ENCODE peak calls at places on chromosome 7, in ten cellular contexts. O, X, P, I, D, Y, L, B, G and N are unnamed samples.

GRCh38 chr7:153529100-153529499 is 523.1 kb upstream of the DPP6 start:
- DNase-seq in P (no peak), B (no peak), L (no peak), D (no peak), Y (no peak), G (no peak), I (no peak), X (no peak), O (no peak), N (no peak)

GRCh38 chr7:101828308-101829020 is 11.0 kb downstream of the CUX1 start:
- DNase-seq in P (no peak), B (no peak), O (no peak), G (no peak), X (no peak), D (no peak), I (no peak), Y (no peak), L (no peak), N (no peak)

GRCh38 chr7:16083931-16084330 is 337.4 kb downstream of the CRPPA start:
- DNase-seq in P (no peak), G (no peak), X (no peak), L (no peak), Y (no peak), O (no peak), I (peak; percentile 41), D (no peak), B (no peak), N (no peak)

GRCh38 chr7:28922618-28923331 is 35.4 kb downstream of the TRIL start:
- DNase-seq in L (peak; percentile 62), I (peak; percentile 32), X (peak; percentile 57), B (peak; percentile 53), D (peak; percentile 81), G (peak; percentile 69), O (peak; percentile 74), Y (no peak), P (peak; percentile 61), N (peak; percentile 57)

GRCh38 chr7:130356121-130356759 is 11.6 kb downstream of the CPA5 start:
- DNase-seq in X (peak; percentile 96), G (no peak), P (peak; percentile 99), Y (peak; percentile 86), I (peak; percentile 95), B (peak; percentile 94), O (no peak), L (peak; percentile 60), D (no peak), N (peak; percentile 95)

GRCh38 chr7:90846171-90846570 is 250.1 kb downstream of the CDK14 start:
- DNase-seq in Y (no peak), P (no peak), D (no peak), B (no peak), I (no peak), O (no peak), X (no peak), G (no peak), L (no peak), N (no peak)

GRCh38 chr7:128390871-128391565 is 18.8 kb downstream of the IMPDH1 start:
- DNase-seq in X (no peak), P (no peak), D (no peak), Y (no peak), G (no peak), O (no peak), B (no peak), L (no peak), I (no peak), N (no peak)

GRCh38 chr7:27098493-27099223 is 2.9 kb upstream of the HOXA1 start:
- DNase-seq in I (peak; percentile 67), X (no peak), B (no peak), L (no peak), Y (no peak), P (peak; percentile 66), D (no peak), G (no peak), O (no peak), N (no peak)

GRCh38 chr7:155763721-155764431 is 48.4 kb downstream of the SHH start:
- DNase-seq in P (peak; percentile 21), I (no peak), Y (no peak), X (peak; percentile 65), B (peak; percentile 84), O (no peak), D (no peak), G (peak; percentile 54), L (no peak), N (no peak)

GRCh38 chr7:110790992-110791391 is 299.9 kb upstream of the LRRN3 start:
- DNase-seq in P (peak; percentile 5), X (no peak), B (no peak), L (no peak), O (no peak), I (no peak), Y (no peak), G (no peak), D (no peak), N (no peak)

GRCh38 chr7:154804449-154804848 is 198.5 kb downstream of the PAXIP1 start:
- DNase-seq in L (no peak), P (no peak), Y (no peak), D (no peak), G (no peak), X (no peak), I (peak; percentile 2), O (no peak), B (no peak), N (no peak)

GRCh38 chr7:150568714-150569113 is 1.5 kb downstream of the GIMAP4 start:
- DNase-seq in I (no peak), D (no peak), B (no peak), P (no peak), Y (no peak), X (no peak), L (no peak), G (peak; percentile 46), O (no peak), N (no peak)
- H3K4me3 ChIP-seq in I (no peak overlapping the region), D (no peak overlapping the region), B (no peak overlapping the region), P (no peak overlapping the region), Y (no peak overlapping the region), X (no peak overlapping the region), L (peak overlapping the region; percentile 49), G (peak overlapping the region; percentile 88), O (peak overlapping the region; percentile 48), N (no peak overlapping the region)

GRCh38 chr7:135231686-135232085 is 2.0 kb upstream of the STRA8 start:
- DNase-seq in Y (no peak), I (no peak), D (no peak), L (no peak), P (no peak), G (no peak), X (no peak), B (no peak), O (no peak), N (no peak)

GRCh38 chr7:135233570-135233969 is at the start of gene STRA8:
- DNase-seq in Y (no peak), B (no peak), G (no peak), D (no peak), L (no peak), O (no peak), P (no peak), X (no peak), I (no peak), N (no peak)

GRCh38 chr7:135232087-135232486 is 1.6 kb upstream of the STRA8 start:
- DNase-seq in I (no peak), G (no peak), D (no peak), X (no peak), B (no peak), Y (no peak), O (no peak), P (no peak), L (no peak), N (no peak)

GRCh38 chr7:135234727-135235126 is 1.1 kb downstream of the STRA8 start:
- DNase-seq in G (no peak), I (no peak), L (no peak), Y (no peak), P (no peak), B (no peak), O (no peak), D (no peak), X (no peak), N (no peak)

GRCh38 chr7:135232720-135233119 is 918 bp upstream of the STRA8 start:
- DNase-seq in B (no peak), D (peak; percentile 33), G (no peak), X (no peak), I (no peak), Y (no peak), O (no peak), L (no peak), P (no peak), N (no peak)
- TF ChIP-seq CTCF in B (peak; percentile 53), D (peak; percentile 40), G (no peak), X (peak; percentile 6), I (no peak), Y (peak; percentile 8), O (no peak), L (no peak), P (no peak), N (peak; percentile 45)

GRCh38 chr7:76291346-76292205 is 10.9 kb upstream of the HSPB1 start:
- DNase-seq in D (peak; percentile 86), L (peak; percentile 90), X (peak; percentile 96), B (peak; percentile 97), O (peak; percentile 91), G (peak; percentile 87), I (peak; percentile 99), Y (peak; percentile 94), P (peak; percentile 98), N (peak; percentile 98)
- H3K4me3 ChIP-seq in D (peak overlapping the region; percentile 44), L (peak overlapping the region; percentile 31), X (peak overlapping the region; percentile 35), B (peak overlapping the region; percentile 9), O (peak overlapping the region; percentile 38), G (no peak overlapping the region), I (no peak overlapping the region), Y (peak overlapping the region; percentile 16), P (peak overlapping the region; percentile 54), N (peak overlapping the region; percentile 27)

GRCh38 chr7:132580717-132581285 is 4.5 kb upstream of the PLXNA4 start:
- DNase-seq in O (peak; percentile 68), D (peak; percentile 84), G (peak; percentile 64), Y (peak; percentile 43), B (peak; percentile 58), I (peak; percentile 39), L (peak; percentile 70), P (peak; percentile 79), X (peak; percentile 65), N (peak; percentile 30)
- TF ChIP-seq CTCF in O (peak; percentile 74), D (peak; percentile 77), G (peak; percentile 87), Y (peak; percentile 83), B (peak; percentile 85), I (peak; percentile 62), L (peak; percentile 82), P (peak; percentile 78), X (peak; percentile 64), N (peak; percentile 62)

DNA sequence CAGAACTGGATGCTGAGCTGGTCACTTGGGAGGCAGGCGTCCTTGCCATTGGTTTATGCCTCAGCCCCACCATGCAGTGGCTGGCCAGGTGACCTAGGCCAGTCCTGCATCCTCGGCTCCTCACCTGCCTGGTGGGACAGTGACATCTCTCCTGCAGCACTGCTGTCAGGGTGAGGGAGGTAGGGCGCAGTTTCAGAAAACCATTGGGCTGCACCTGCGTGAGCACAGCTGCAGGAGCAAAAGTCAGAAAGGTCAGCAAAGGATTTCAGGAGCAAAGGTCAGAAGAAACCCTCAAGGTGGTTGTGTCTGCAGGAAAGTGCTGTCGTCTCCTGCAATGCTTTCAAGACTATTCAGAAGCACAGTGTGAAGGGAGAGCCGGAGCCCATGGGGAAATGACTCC is 48.1 kb downstream of the EGFR start:
- DNase-seq in D (no peak), O (no peak), X (no peak), I (no peak), P (no peak), L (no peak), G (no peak), B (no peak), Y (no peak), N (no peak)
- H3K4me3 ChIP-seq in D (no peak overlapping the region), O (no peak overlapping the region), X (no peak overlapping the region), I (no peak overlapping the region), P (no peak overlapping the region), L (no peak overlapping the region), G (no peak overlapping the region), B (no peak overlapping the region), Y (no peak overlapping the region), N (no peak overlapping the region)